ENCODE peak calls at places on chromosomes 13 and 19, in seven cellular contexts. Z is left kidney; A is MCF 10A; M is HCEC 1CT; Q is AG10803; V is kidney tubule cell; C is stimulated activated CD4-positive, alpha-beta T cell treated with anti-CD3 and anti-CD28 coated beads, Interleukin-1b, Interleukin-23, amount 100 ng/mL, for 1 hour. K is an unnamed sample.

GRCh38 chr13:112616586-112617381 is 28.8 kb upstream of the TUBGCP3 start:
- DNase-seq in Z (peak; percentile 66), A (peak; percentile 62), M (peak; percentile 23), Q (peak; percentile 48), V (peak; percentile 66), C (no peak), K (peak; percentile 42)

GRCh38 chr13:24178847-24179845 is 18.6 kb downstream of the SPATA13 start:
- DNase-seq in Z (no peak), A (peak; percentile 21), M (peak; percentile 67), Q (peak; percentile 36), V (peak; percentile 38), C (no peak), K (peak; percentile 51)

GRCh38 chr13:110109910-110110309 is 197.0 kb downstream of the COL4A1 start:
- DNase-seq in Z (no peak), A (peak; percentile 87), M (peak; percentile 93), Q (peak; percentile 93), V (peak; percentile 66), C (no peak), K (peak; percentile 88)

GRCh38 chr19:15495151-15495550 is 13.2 kb upstream of the CYP4F22 start:
- DNase-seq in Z (no peak), A (no peak), M (no peak), Q (no peak), V (no peak), C (no peak), K (no peak)

GRCh38 chr19:46845959-46846459 is 4.6 kb downstream of the AP2S1 start:
- DNase-seq in Z (no peak), A (no peak), M (no peak), Q (no peak), V (no peak), C (no peak), K (no peak)

GRCh38 chr13:43273362-43273761 is 250.0 kb downstream of the DNAJC15 start:
- DNase-seq in Z (no peak), A (peak; percentile 42), M (no peak), Q (peak; percentile 23), V (peak; percentile 2), C (no peak), K (peak; percentile 39)

GRCh38 chr19:6761053-6761676 is 6.1 kb downstream of the SH2D3A start:
- DNase-seq in Z (no peak), A (no peak), M (no peak), Q (no peak), V (no peak), C (no peak), K (no peak)

GRCh38 chr19:31338069-31338767 is 11.0 kb downstream of the TSHZ3 start:
- DNase-seq in Z (peak; percentile 90), A (no peak), M (peak; percentile 77), Q (peak; percentile 29), V (peak; percentile 13), C (no peak), K (peak; percentile 49)

GRCh38 chr19:47152205-47152604 is 21.6 kb downstream of the SAE1 start:
- DNase-seq in Z (no peak), A (no peak), M (no peak), Q (no peak), V (no peak), C (no peak), K (no peak)

GRCh38 chr13:27510082-27510481 is 59.7 kb upstream of the MTIF3 start:
- DNase-seq in Z (peak; percentile 19), A (no peak), M (no peak), Q (no peak), V (no peak), C (no peak), K (no peak)

GRCh38 chr13:67736646-67737420 is 506.7 kb upstream of the PCDH9 start:
- DNase-seq in Z (peak; percentile 82), A (peak; percentile 68), M (peak; percentile 78), Q (peak; percentile 31), V (peak; percentile 82), C (no peak), K (no peak)

GRCh38 chr19:11766597-11767591 is at the start of gene ZNF441:
- DNase-seq in Z (peak; percentile 99), A (peak; percentile 95), M (peak; percentile 92), Q (peak; percentile 93), V (peak; percentile 97), C (peak; percentile 76), K (peak; percentile 95)

GRCh38 chr13:19984430-19985218 is 26.1 kb downstream of the ZMYM2 start:
- DNase-seq in Z (peak; percentile 46), A (peak; percentile 38), M (peak; percentile 44), Q (peak; percentile 56), V (peak; percentile 39), C (no peak), K (peak; percentile 46)

GRCh38 chr13:110137677-110138008 is 169.3 kb downstream of the COL4A1 start:
- DNase-seq in Z (peak; percentile 83), A (peak; percentile 80), M (peak; percentile 21), Q (peak; percentile 22), V (peak; percentile 81), C (no peak), K (no peak)

GRCh38 chr19:23817519-23817918 is 58.8 kb upstream of the ZNF681 start:
- DNase-seq in Z (peak; percentile 78), A (peak; percentile 23), M (peak; percentile 3), Q (no peak), V (peak; percentile 57), C (peak; percentile 4), K (peak; percentile 4)

GRCh38 chr19:2154587-2155075 is 3.3 kb upstream of the AP3D1 start:
- DNase-seq in Z (no peak), A (peak; percentile 47), M (peak; percentile 8), Q (no peak), V (peak; percentile 57), C (no peak), K (peak; percentile 96)

GRCh38 chr13:110297011-110297410 is 9.9 kb downstream of the COL4A1 start:
- DNase-seq in Z (no peak), A (no peak), M (no peak), Q (no peak), V (no peak), C (no peak), K (no peak)

GRCh38 chr13:39245688-39246087 is 207.4 kb downstream of the NHLRC3 start:
- DNase-seq in Z (no peak), A (peak; percentile 15), M (no peak), Q (no peak), V (no peak), C (no peak), K (no peak)

GRCh38 chr19:43738780-43739211 is 16.0 kb downstream of the SMG9 start:
- DNase-seq in Z (no peak), A (no peak), M (no peak), Q (no peak), V (no peak), C (no peak), K (no peak)

GRCh38 chr13:112200200-112200599 is 133.3 kb downstream of the SOX1 start:
- DNase-seq in Z (no peak), A (no peak), M (no peak), Q (no peak), V (no peak), C (no peak), K (no peak)

GRCh38 chr19:16571283-16571682 is 932 bp downstream of the SLC35E1 start:
- DNase-seq in Z (no peak), A (no peak), M (no peak), Q (peak; percentile 18), V (peak; percentile 61), C (no peak), K (no peak)

GRCh38 chr13:58598241-58598640 is 966.7 kb downstream of the PCDH17 start:
- DNase-seq in Z (peak; percentile 18), A (no peak), M (no peak), Q (no peak), V (peak; percentile 55), C (no peak), K (no peak)

GRCh38 chr19:3683405-3683865 is 16.8 kb downstream of the PIP5K1C start:
- DNase-seq in Z (peak; percentile 73), A (peak; percentile 83), M (no peak), Q (no peak), V (no peak), C (no peak), K (no peak)

GRCh38 chr13:87122551-87122950 is 548.6 kb upstream of the SLITRK5 start:
- DNase-seq in Z (no peak), A (no peak), M (peak; percentile 54), Q (peak; percentile 26), V (peak; percentile 70), C (no peak), K (no peak)

GRCh38 chr19:38093587-38093986 is 130.4 kb downstream of the DPF1 start:
- DNase-seq in Z (no peak), A (no peak), M (no peak), Q (no peak), V (no peak), C (no peak), K (no peak)

GRCh38 chr19:55877211-55877610 is 40.9 kb downstream of the NLRP4 start:
- DNase-seq in Z (no peak), A (no peak), M (no peak), Q (no peak), V (no peak), C (no peak), K (no peak)

GRCh38 chr19:50486823-50487515 is 10.3 kb upstream of the GARIN5A start:
- DNase-seq in Z (peak; percentile 67), A (peak; percentile 28), M (no peak), Q (peak; percentile 11), V (peak; percentile 44), C (no peak), K (peak; percentile 41)

GRCh38 chr19:30686252-30686762 is 314.1 kb downstream of the ZNF536 start:
- DNase-seq in Z (peak; percentile 67), A (no peak), M (no peak), Q (peak; percentile 42), V (no peak), C (no peak), K (peak; percentile 17)

GRCh38 chr19:35844482-35845214 is 7.7 kb downstream of the NPHS1 start:
- DNase-seq in Z (no peak), A (no peak), M (no peak), Q (no peak), V (no peak), C (no peak), K (no peak)

GRCh38 chr13:110363009-110363408 is 55.9 kb downstream of the COL4A2 start:
- DNase-seq in Z (peak; percentile 39), A (no peak), M (peak; percentile 17), Q (no peak), V (no peak), C (no peak), K (no peak)

GRCh38 chr13:104140557-104140956 is 1074.3 kb upstream of the SLC10A2 start:
- DNase-seq in Z (no peak), A (peak; percentile 51), M (no peak), Q (no peak), V (peak; percentile 6), C (no peak), K (no peak)

GRCh38 chr13:98565726-98566577 is 11.0 kb downstream of the STK24 start:
- DNase-seq in Z (peak; percentile 47), A (no peak), M (no peak), Q (no peak), V (peak; percentile 52), C (no peak), K (no peak)

GRCh38 chr13:59144700-59145099 is 1019.0 kb downstream of the DIAPH3 start:
- DNase-seq in Z (peak; percentile 38), A (peak; percentile 9), M (no peak), Q (no peak), V (peak; percentile 3), C (no peak), K (no peak)

GRCh38 chr13:29457299-29457698 is 138.2 kb downstream of the SLC7A1 start:
- DNase-seq in Z (no peak), A (peak; percentile 82), M (peak; percentile 83), Q (peak; percentile 92), V (peak; percentile 82), C (no peak), K (peak; percentile 89)

GRCh38 chr19:48806518-48806817 is 4.4 kb downstream of the BCAT2 start:
- DNase-seq in Z (no peak), A (no peak), M (no peak), Q (no peak), V (peak; percentile 48), C (no peak), K (no peak)

GRCh38 chr13:49512578-49512977 is 16.8 kb downstream of the PHF11 start:
- DNase-seq in Z (no peak), A (no peak), M (no peak), Q (no peak), V (no peak), C (no peak), K (no peak)

GRCh38 chr13:50241479-50241878 is 226.2 kb downstream of the KCNRG start:
- DNase-seq in Z (no peak), A (no peak), M (no peak), Q (no peak), V (no peak), C (no peak), K (no peak)

GRCh38 chr13:39531646-39532045 is 71.3 kb downstream of the LHFPL6 start:
- DNase-seq in Z (no peak), A (peak; percentile 55), M (peak; percentile 70), Q (peak; percentile 54), V (no peak), C (no peak), K (peak; percentile 9)